ENCODE peak calls at places on chromosomes 6 and 20, in nine cellular contexts. One of them, this sample, is unnamed.

GRCh38 chr6:107550241-107550840 is 60.4 kb downstream of the SOBP start:
- DNase-seq in osteocyte: peak
- DNase-seq in GM23338: no peak
- DNase-seq in activated gamma-delta T cell treated with anti-CD3 and anti-CD28 coated beads, Interleukin-2, amount 50 U/mL, for 16 hours: no peak
- DNase-seq in left cardiac atrium: no peak
- DNase-seq in activated naive CD4-positive, alpha-beta T cell: no peak
- DNase-seq in suprapubic skin: no peak
- DNase-seq in Panc1: no peak
- DNase-seq in activated CD4-positive, CD25-positive, alpha-beta regulatory T cell treated with anti-CD3 and anti-CD28 coated beads, Interleukin-2, amount 50 U/mL, for 16 hours: no peak
- DNase-seq in this sample: no peak

GRCh38 chr6:142735182-142735581 is 209.8 kb downstream of the HIVEP2 start:
- DNase-seq in left cardiac atrium: no peak
- DNase-seq in suprapubic skin: no peak
- DNase-seq in activated CD4-positive, CD25-positive, alpha-beta regulatory T cell treated with anti-CD3 and anti-CD28 coated beads, Interleukin-2, amount 50 U/mL, for 16 hours: no peak
- DNase-seq in GM23338: no peak
- DNase-seq in activated gamma-delta T cell treated with anti-CD3 and anti-CD28 coated beads, Interleukin-2, amount 50 U/mL, for 16 hours: no peak
- DNase-seq in activated naive CD4-positive, alpha-beta T cell: no peak
- DNase-seq in osteocyte: no peak
- DNase-seq in Panc1: no peak
- DNase-seq in this sample: peak

GRCh38 chr6:26471970-26472369 is 14.2 kb downstream of the BTN2A1 start:
- DNase-seq in Panc1: no peak
- DNase-seq in left cardiac atrium: no peak
- DNase-seq in osteocyte: no peak
- DNase-seq in GM23338: no peak
- DNase-seq in activated gamma-delta T cell treated with anti-CD3 and anti-CD28 coated beads, Interleukin-2, amount 50 U/mL, for 16 hours: no peak
- DNase-seq in suprapubic skin: no peak
- DNase-seq in activated CD4-positive, CD25-positive, alpha-beta regulatory T cell treated with anti-CD3 and anti-CD28 coated beads, Interleukin-2, amount 50 U/mL, for 16 hours: no peak
- DNase-seq in activated naive CD4-positive, alpha-beta T cell: no peak
- DNase-seq in this sample: no peak

GRCh38 chr6:12286381-12287132 is 3.6 kb upstream of the EDN1 start:
- DNase-seq in suprapubic skin: no peak
- DNase-seq in left cardiac atrium: no peak
- DNase-seq in activated naive CD4-positive, alpha-beta T cell: no peak
- DNase-seq in activated CD4-positive, CD25-positive, alpha-beta regulatory T cell treated with anti-CD3 and anti-CD28 coated beads, Interleukin-2, amount 50 U/mL, for 16 hours: no peak
- DNase-seq in activated gamma-delta T cell treated with anti-CD3 and anti-CD28 coated beads, Interleukin-2, amount 50 U/mL, for 16 hours: no peak
- DNase-seq in osteocyte: no peak
- DNase-seq in Panc1: no peak
- DNase-seq in GM23338: no peak
- DNase-seq in this sample: peak

GRCh38 chr6:31086788-31087440 is 25.5 kb downstream of the C6orf15 start:
- DNase-seq in activated naive CD4-positive, alpha-beta T cell: no peak
- DNase-seq in Panc1: no peak
- DNase-seq in osteocyte: no peak
- DNase-seq in suprapubic skin: no peak
- DNase-seq in left cardiac atrium: no peak
- DNase-seq in GM23338: no peak
- DNase-seq in activated CD4-positive, CD25-positive, alpha-beta regulatory T cell treated with anti-CD3 and anti-CD28 coated beads, Interleukin-2, amount 50 U/mL, for 16 hours: no peak
- DNase-seq in activated gamma-delta T cell treated with anti-CD3 and anti-CD28 coated beads, Interleukin-2, amount 50 U/mL, for 16 hours: no peak
- DNase-seq in this sample: peak

GRCh38 chr20:1741309-1742048 is 83.9 kb upstream of the SIRPG start:
- DNase-seq in Panc1: no peak
- DNase-seq in activated CD4-positive, CD25-positive, alpha-beta regulatory T cell treated with anti-CD3 and anti-CD28 coated beads, Interleukin-2, amount 50 U/mL, for 16 hours: no peak
- DNase-seq in osteocyte: no peak
- DNase-seq in GM23338: no peak
- DNase-seq in left cardiac atrium: no peak
- DNase-seq in activated naive CD4-positive, alpha-beta T cell: no peak
- DNase-seq in activated gamma-delta T cell treated with anti-CD3 and anti-CD28 coated beads, Interleukin-2, amount 50 U/mL, for 16 hours: no peak
- DNase-seq in suprapubic skin: no peak
- DNase-seq in this sample: no peak

GRCh38 chr6:83221886-83222479 is 28.8 kb downstream of the RWDD2A start:
- DNase-seq in suprapubic skin: no peak
- DNase-seq in left cardiac atrium: no peak
- DNase-seq in activated gamma-delta T cell treated with anti-CD3 and anti-CD28 coated beads, Interleukin-2, amount 50 U/mL, for 16 hours: no peak
- DNase-seq in activated naive CD4-positive, alpha-beta T cell: no peak
- DNase-seq in activated CD4-positive, CD25-positive, alpha-beta regulatory T cell treated with anti-CD3 and anti-CD28 coated beads, Interleukin-2, amount 50 U/mL, for 16 hours: no peak
- DNase-seq in osteocyte: no peak
- DNase-seq in GM23338: peak
- DNase-seq in Panc1: no peak
- DNase-seq in this sample: peak

GRCh38 chr20:21234816-21235215 is 68.3 kb upstream of the XRN2 start:
- DNase-seq in activated naive CD4-positive, alpha-beta T cell: no peak
- DNase-seq in Panc1: no peak
- DNase-seq in suprapubic skin: no peak
- DNase-seq in activated CD4-positive, CD25-positive, alpha-beta regulatory T cell treated with anti-CD3 and anti-CD28 coated beads, Interleukin-2, amount 50 U/mL, for 16 hours: no peak
- DNase-seq in activated gamma-delta T cell treated with anti-CD3 and anti-CD28 coated beads, Interleukin-2, amount 50 U/mL, for 16 hours: no peak
- DNase-seq in osteocyte: no peak
- DNase-seq in GM23338: peak
- DNase-seq in left cardiac atrium: no peak
- DNase-seq in this sample: no peak

GRCh38 chr20:48459729-48460395 is 367.9 kb downstream of the PREX1 start:
- DNase-seq in left cardiac atrium: no peak
- DNase-seq in osteocyte: no peak
- DNase-seq in suprapubic skin: no peak
- DNase-seq in Panc1: no peak
- DNase-seq in GM23338: no peak
- DNase-seq in activated gamma-delta T cell treated with anti-CD3 and anti-CD28 coated beads, Interleukin-2, amount 50 U/mL, for 16 hours: no peak
- DNase-seq in activated naive CD4-positive, alpha-beta T cell: no peak
- DNase-seq in activated CD4-positive, CD25-positive, alpha-beta regulatory T cell treated with anti-CD3 and anti-CD28 coated beads, Interleukin-2, amount 50 U/mL, for 16 hours: no peak
- DNase-seq in this sample: no peak

GRCh38 chr6:117548797-117549301 is 53.5 kb downstream of the GOPC start:
- DNase-seq in left cardiac atrium: no peak
- DNase-seq in GM23338: peak
- DNase-seq in activated CD4-positive, CD25-positive, alpha-beta regulatory T cell treated with anti-CD3 and anti-CD28 coated beads, Interleukin-2, amount 50 U/mL, for 16 hours: no peak
- DNase-seq in activated gamma-delta T cell treated with anti-CD3 and anti-CD28 coated beads, Interleukin-2, amount 50 U/mL, for 16 hours: no peak
- DNase-seq in Panc1: no peak
- DNase-seq in activated naive CD4-positive, alpha-beta T cell: no peak
- DNase-seq in osteocyte: no peak
- DNase-seq in suprapubic skin: no peak
- DNase-seq in this sample: peak